ENCODE peak calls at places on chromosomes 4 and X, in seven cellular contexts. A, C, I, E, N, X and W are unnamed samples.

GRCh38 chr4:95572304-95572991 is 23.7 kb upstream of the UNC5C start:
- DNase-seq in C (peak; percentile 36), A (no peak), I (no peak), N (no peak), X (no peak), E (peak; percentile 68), W (no peak)

GRCh38 chr4:28886934-28887333 is 1833.2 kb upstream of the PCDH7 start:
- DNase-seq in N (no peak), E (no peak), X (no peak), I (peak; percentile 52), A (no peak), C (no peak), W (no peak)

GRCh38 chr4:32985256-32985655 is 2265.1 kb downstream of the PCDH7 start:
- DNase-seq in I (peak; percentile 67), A (no peak), X (no peak), C (no peak), E (no peak), N (no peak), W (no peak)

GRCh38 chrX:19544693-19545305 is 29.5 kb upstream of the MAP3K15 start:
- DNase-seq in C (peak; percentile 69), A (peak; percentile 16), N (peak; percentile 58), X (peak; percentile 55), I (peak; percentile 59), E (peak; percentile 71), W (peak; percentile 55)

GRCh38 chr4:108398326-108398725 is 222.1 kb upstream of the RPL34 start:
- DNase-seq in A (no peak), X (no peak), I (no peak), N (no peak), C (no peak), E (no peak), W (peak; percentile 24)

GRCh38 chr4:89915937-89916336 is 21.3 kb downstream of the MMRN1 start:
- DNase-seq in I (no peak), E (no peak), N (no peak), C (no peak), X (no peak), A (no peak), W (no peak)

GRCh38 chrX:112067601-112068000 is 15.0 kb downstream of the TRPC5 start:
- DNase-seq in C (no peak), X (no peak), N (no peak), A (no peak), E (no peak), I (no peak), W (no peak)

GRCh38 chrX:65598559-65599147 is 64.1 kb upstream of the LAS1L start:
- DNase-seq in C (no peak), X (no peak), N (no peak), E (no peak), A (no peak), I (no peak), W (no peak)

GRCh38 chr4:185142563-185142910 is 529 bp upstream of the SLC25A4 start:
- DNase-seq in A (no peak), E (no peak), I (no peak), X (peak; percentile 39), C (no peak), N (no peak), W (no peak)

GRCh38 chr4:128600996-128601857 is 208.3 kb upstream of the JADE1 start:
- DNase-seq in C (no peak), A (peak; percentile 77), X (no peak), E (peak; percentile 90), N (no peak), I (peak; percentile 92), W (no peak)

GRCh38 chr4:186900232-186900900 is 176.7 kb upstream of the FAT1 start:
- DNase-seq in N (no peak), I (peak; percentile 89), C (no peak), A (no peak), X (no peak), E (no peak), W (no peak)

GRCh38 chr4:26175016-26175786 is 145.6 kb upstream of the RBPJ start:
- DNase-seq in I (no peak), C (no peak), N (no peak), A (no peak), X (no peak), E (no peak), W (no peak)

GRCh38 chr4:152095701-152096070 is 334.9 kb upstream of the GATB start:
- DNase-seq in I (peak; percentile 45), A (no peak), N (no peak), E (no peak), X (no peak), C (no peak), W (no peak)

GRCh38 chr4:55127521-55127920 is 2.1 kb upstream of the KDR start:
- DNase-seq in C (no peak), A (no peak), N (no peak), E (no peak), X (no peak), I (no peak), W (no peak)

GRCh38 chr4:139872274-139872673 is 206.7 kb downstream of the MGST2 start:
- DNase-seq in N (no peak), C (no peak), A (no peak), X (no peak), E (peak; percentile 37), I (peak; percentile 97), W (no peak)

GRCh38 chrX:79366888-79367749 is at the start of gene ITM2A:
- DNase-seq in C (peak; percentile 55), I (no peak), N (no peak), X (peak; percentile 51), A (no peak), E (peak; percentile 35), W (peak; percentile 58)

GRCh38 chr4:2069986-2070385 is 10.9 kb downstream of the NAT8L start:
- DNase-seq in E (no peak), X (no peak), N (no peak), C (peak; percentile 37), I (no peak), A (no peak), W (no peak)

GRCh38 chrX:120223374-120223773 is 27.2 kb upstream of the ZBTB33 start:
- DNase-seq in X (no peak), E (no peak), N (no peak), A (no peak), C (no peak), I (no peak), W (no peak)

GRCh38 chrX:13717697-13718483 is 16.5 kb downstream of the TRAPPC2 start:
- DNase-seq in N (no peak), C (no peak), I (peak; percentile 82), E (no peak), A (no peak), X (no peak), W (no peak)

GRCh38 chrX:63128509-63128908 is 222.6 kb downstream of the SPIN4 start:
- DNase-seq in N (peak; percentile 7), C (peak; percentile 33), A (peak; percentile 16), E (no peak), X (peak; percentile 59), I (peak; percentile 33), W (no peak)

GRCh38 chr4:139511320-139511719 is 44.7 kb downstream of the SETD7 start:
- DNase-seq in C (no peak), E (no peak), I (no peak), N (no peak), X (no peak), A (no peak), W (no peak)

GRCh38 chrX:151789179-151789800 is 54.7 kb downstream of the CNGA2 start:
- DNase-seq in A (no peak), N (no peak), I (peak; percentile 88), C (no peak), E (no peak), X (no peak), W (no peak)

GRCh38 chrX:122517781-122518180 is 666.3 kb upstream of the GRIA3 start:
- DNase-seq in X (no peak), C (no peak), E (no peak), I (peak; percentile 24), A (no peak), N (no peak), W (no peak)

GRCh38 chr4:142440093-142440492 is 406.0 kb downstream of the INPP4B start:
- DNase-seq in C (no peak), X (no peak), E (no peak), N (no peak), I (no peak), A (no peak), W (no peak)

GRCh38 chrX:136752796-136753195 is 27.9 kb downstream of the ARHGEF6 start:
- DNase-seq in I (peak; percentile 69), N (no peak), A (no peak), C (no peak), E (no peak), X (no peak), W (no peak)

GRCh38 chr4:8282134-8282641 is 12.6 kb downstream of the HTRA3 start:
- DNase-seq in X (no peak), I (no peak), E (no peak), C (no peak), N (no peak), A (no peak), W (no peak)

GRCh38 chrX:40154853-40155616 is 57.3 kb upstream of the BCOR start:
- DNase-seq in E (peak; percentile 80), N (peak; percentile 29), X (peak; percentile 28), I (peak; percentile 63), C (peak; percentile 63), A (no peak), W (peak; percentile 91)

GRCh38 chr4:149911371-149911770 is 95.7 kb upstream of the IQCM start:
- DNase-seq in X (no peak), C (no peak), A (no peak), N (no peak), E (no peak), I (no peak), W (no peak)
- TF ChIP-seq EZH2phosphoT487 in X (no peak), C (no peak), A (no peak), N (no peak), E (no peak), I (no peak), W (no peak)

GRCh38 chrX:50953832-50954231 is 43.3 kb downstream of the BMP15 start:
- DNase-seq in X (no peak), A (no peak), N (no peak), I (no peak), C (no peak), E (no peak), W (no peak)
- H3K4me2 ChIP-seq in X (no peak overlapping the region), A (no peak overlapping the region), N (no peak overlapping the region), I (no peak overlapping the region), C (no peak overlapping the region), E (no peak overlapping the region), W (no peak overlapping the region)

GRCh38 chrX:26783512-26784225 is 567.7 kb downstream of the MAGEB5 start:
- DNase-seq in E (peak; percentile 50), I (peak; percentile 48), C (peak; percentile 77), N (peak; percentile 62), X (peak; percentile 62), A (peak; percentile 29), W (peak; percentile 68)
- TF ChIP-seq EZH2phosphoT487 in E (no peak), I (no peak), C (no peak), N (no peak), X (no peak), A (no peak), W (no peak)

GRCh38 chr4:75255261-75255660 is 258.9 kb downstream of the RCHY1 start:
- DNase-seq in I (no peak), E (no peak), A (no peak), X (no peak), N (no peak), C (no peak), W (no peak)
- H3K4me2 ChIP-seq in I (no peak overlapping the region), E (no peak overlapping the region), A (no peak overlapping the region), X (no peak overlapping the region), N (no peak overlapping the region), C (no peak overlapping the region), W (no peak overlapping the region)

GRCh38 chrX:1392376-1393130 is 640 bp upstream of the SLC25A6 start:
- DNase-seq in X (peak; percentile 32), E (peak; percentile 87), A (no peak), C (peak; percentile 78), I (peak; percentile 87), N (peak; percentile 69), W (peak; percentile 84)
- TF ChIP-seq EZH2phosphoT487 in X (no peak), E (no peak), A (no peak), C (no peak), I (no peak), N (no peak), W (no peak)